ENCODE peak calls at places on chromosome 20, in five cellular contexts. B is fibroblast of lung, W is caudate nucleus, C is K562, Q is A549. T is an unnamed sample.

GRCh38 chr20:52539891-52540290 is 348.3 kb upstream of the ZFP64 start:
- DNase-seq in Q (no peak), C (no peak), W (no peak), B (no peak), T (no peak)

GRCh38 chr20:13089950-13090469 is 81.2 kb downstream of the SPTLC3 start:
- DNase-seq in Q (no peak), C (no peak), B (no peak), W (no peak), T (no peak)

GRCh38 chr20:44166008-44166407 is 21.0 kb downstream of the JPH2 start:
- DNase-seq in W (no peak), B (no peak), Q (peak; percentile 57), C (no peak), T (no peak)

GRCh38 chr20:17281478-17281877 is 54.6 kb downstream of the PCSK2 start:
- DNase-seq in B (no peak), Q (no peak), C (peak; percentile 38), W (no peak), T (no peak)

GRCh38 chr20:13006825-13007224 is 1.9 kb upstream of the SPTLC3 start:
- DNase-seq in C (no peak), Q (no peak), B (peak; percentile 94), W (no peak), T (no peak)

GRCh38 chr20:845226-845868 is 11.8 kb downstream of the FAM110A start:
- DNase-seq in W (no peak), C (no peak), B (no peak), Q (no peak), T (peak; percentile 66)

GRCh38 chr20:46724343-46724959 is 15.0 kb downstream of the SLC2A10 start:
- DNase-seq in W (no peak), C (no peak), B (no peak), Q (no peak), T (no peak)

GRCh38 chr20:63321148-63321831 is 28.3 kb downstream of the COL20A1 start:
- DNase-seq in C (no peak), W (no peak), B (peak; percentile 54), Q (no peak), T (peak; percentile 56)

GRCh38 chr20:51236396-51236795 is 213.5 kb upstream of the KCNG1 start:
- DNase-seq in C (no peak), Q (no peak), B (no peak), W (no peak), T (no peak)

GRCh38 chr20:62860924-62861691 is 514 bp downstream of the TCFL5 start:
- DNase-seq in Q (no peak), W (no peak), B (no peak), C (peak; percentile 40), T (peak; percentile 79)

GRCh38 chr20:15799871-15800270 is 773.4 kb downstream of the KIF16B start:
- DNase-seq in C (no peak), Q (no peak), W (no peak), B (peak; percentile 51), T (no peak)

GRCh38 chr20:5949943-5950270 is 426 bp downstream of the TRMT6 start:
- DNase-seq in C (no peak), Q (peak; percentile 49), W (no peak), B (no peak), T (no peak)

GRCh38 chr20:48006036-48006833 is 221.0 kb upstream of the SULF2 start:
- DNase-seq in C (no peak), B (no peak), W (no peak), Q (no peak), T (no peak)

GRCh38 chr20:39910536-39910935 is 778.5 kb downstream of the MAFB start:
- DNase-seq in B (no peak), Q (no peak), W (peak; percentile 6), C (no peak), T (peak; percentile 64)

GRCh38 chr20:8856668-8857067 is 212.2 kb upstream of the PLCB4 start:
- DNase-seq in W (no peak), C (no peak), B (no peak), Q (no peak), T (no peak)

GRCh38 chr20:25040438-25040831 is 17.5 kb downstream of the ACSS1 start:
- DNase-seq in Q (no peak), C (no peak), B (peak; percentile 72), W (no peak), T (peak; percentile 68)

GRCh38 chr20:52889225-52889624 is 82.9 kb upstream of the TSHZ2 start:
- DNase-seq in Q (no peak), W (no peak), C (no peak), B (peak; percentile 57), T (no peak)

GRCh38 chr20:8527998-8528397 is 395.9 kb downstream of the PLCB1 start:
- DNase-seq in B (peak; percentile 82), W (no peak), C (no peak), Q (no peak), T (no peak)

GRCh38 chr20:52047811-52048302 is 143.7 kb downstream of the ZFP64 start:
- DNase-seq in Q (no peak), C (no peak), W (no peak), B (peak; percentile 53), T (no peak)

GRCh38 chr20:40189621-40190020 is 499.4 kb downstream of the MAFB start:
- DNase-seq in B (peak; percentile 6), C (no peak), Q (no peak), W (no peak), T (no peak)

GRCh38 chr20:33022733-33023438 is 8.6 kb upstream of the BPIFB6 start:
- DNase-seq in C (no peak), B (no peak), W (no peak), Q (no peak), T (no peak)

GRCh38 chr20:3276400-3277015 is 37.5 kb upstream of the SLC4A11 start:
- DNase-seq in Q (peak; percentile 49), B (peak; percentile 27), C (peak; percentile 58), W (no peak), T (no peak)

GRCh38 chr20:33443512-33444239 is at the start of gene SNTA1:
- DNase-seq in C (peak; percentile 96), B (peak; percentile 78), W (peak; percentile 78), Q (peak; percentile 84), T (peak; percentile 96)

GRCh38 chr20:53126185-53126584 is 154.0 kb downstream of the TSHZ2 start:
- DNase-seq in C (no peak), B (no peak), Q (no peak), W (no peak), T (no peak)

GRCh38 chr20:19683822-19684221 is 74.2 kb upstream of the RIN2 start:
- DNase-seq in C (no peak), W (no peak), Q (no peak), B (no peak), T (no peak)

GRCh38 chr20:4809707-4810106 is 88.0 kb downstream of the PRND start:
- DNase-seq in W (no peak), Q (no peak), B (no peak), C (no peak), T (no peak)

DNA sequence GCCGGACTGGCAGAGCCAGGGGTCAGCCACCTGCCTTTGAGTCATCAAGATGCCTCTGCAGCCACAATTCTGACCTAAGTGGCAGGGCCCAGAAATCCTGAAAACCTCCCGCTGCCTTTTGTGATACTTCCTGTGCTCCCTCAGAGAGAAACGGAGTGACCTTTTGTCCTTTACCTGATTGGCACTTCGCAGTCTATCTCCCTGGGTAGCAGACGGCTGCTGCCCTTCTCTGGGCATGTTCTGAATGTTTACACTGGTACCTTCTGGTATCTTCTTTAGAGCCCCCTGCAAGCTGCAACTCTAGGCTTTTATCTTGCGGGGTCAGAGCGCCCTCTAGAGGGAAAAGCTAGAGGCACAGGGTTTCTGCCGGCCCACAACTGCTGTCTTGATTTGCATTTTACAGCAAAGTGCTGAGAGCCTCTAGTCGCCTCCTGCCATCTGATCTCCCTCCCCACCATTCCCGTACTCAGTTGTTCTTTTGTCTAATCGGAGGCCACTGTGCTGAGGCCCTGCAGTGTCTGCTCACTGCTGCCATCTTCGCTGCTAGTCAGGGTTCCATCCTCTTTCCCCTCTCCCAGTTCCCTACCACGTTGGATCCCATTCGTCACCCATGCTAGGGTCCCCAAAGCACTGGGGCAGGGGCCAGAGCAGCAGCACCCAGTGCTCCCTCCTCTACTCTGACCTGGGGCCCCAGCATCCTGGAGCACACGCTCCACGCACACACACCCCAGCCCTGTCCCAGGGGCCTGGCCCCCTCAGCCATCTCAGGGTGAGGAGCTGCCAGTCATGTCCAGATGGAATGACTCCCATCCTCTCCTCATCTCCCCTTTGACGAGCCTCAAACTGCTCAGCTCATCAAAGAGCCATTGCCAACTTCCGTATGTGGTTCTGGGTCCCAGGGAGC is 26.7 kb downstream of the SPATA2 start:
- DNase-seq in Q (peak; percentile 77), B (peak; percentile 66), C (peak; percentile 75), W (peak; percentile 87), T (no peak)
- H3K27ac ChIP-seq in Q (peak overlapping the region; percentile 71), B (no peak overlapping the region), C (no peak overlapping the region), W (peak overlapping the region; percentile 98), T (peak overlapping the region; percentile 14)

GRCh38 chr20:23131766-23132165 is 45.6 kb upstream of the CD93 start:
- DNase-seq in B (no peak), W (no peak), C (no peak), Q (no peak), T (no peak)

GRCh38 chr20:23129891-23130621 is 43.9 kb upstream of the CD93 start:
- DNase-seq in B (no peak), Q (no peak), W (no peak), C (no peak), T (peak; percentile 52)

GRCh38 chr20:23132293-23132929 is 46.3 kb upstream of the CD93 start:
- DNase-seq in C (peak; percentile 77), Q (no peak), W (no peak), B (no peak), T (peak; percentile 38)

GRCh38 chr20:23129256-23129655 is 43.1 kb upstream of the CD93 start:
- DNase-seq in W (no peak), C (no peak), Q (no peak), B (no peak), T (peak; percentile 24)

DNA sequence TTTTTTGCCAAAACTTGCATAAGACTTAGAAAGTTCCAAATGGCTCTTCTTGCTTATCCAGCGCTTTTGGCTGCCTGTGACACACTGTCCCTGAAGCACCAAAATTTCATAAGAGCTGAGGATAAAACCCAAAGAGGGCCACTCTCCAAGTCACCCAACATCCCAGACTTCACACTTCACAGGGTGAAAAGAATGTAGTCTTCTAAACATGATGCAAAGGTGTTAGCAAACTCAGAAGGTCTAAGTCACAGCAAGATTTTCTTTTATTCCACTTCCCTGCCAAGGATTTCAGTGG is 44.4 kb upstream of the CD93 start:
- DNase-seq in Q (no peak), W (no peak), B (no peak), C (no peak), T (no peak)
- H3K27ac ChIP-seq in Q (no peak overlapping the region), W (no peak overlapping the region), B (no peak overlapping the region), C (peak overlapping the region; percentile 100), T (no peak overlapping the region)

GRCh38 chr20:11173936-11174335 is 500.1 kb upstream of the JAG1 start:
- DNase-seq in Q (no peak), C (no peak), B (no peak), W (no peak), T (no peak)

GRCh38 chr20:11170025-11170424 is 496.2 kb upstream of the JAG1 start:
- DNase-seq in C (no peak), W (no peak), Q (no peak), B (no peak), T (no peak)

GRCh38 chr20:11170565-11170964 is 496.8 kb upstream of the JAG1 start:
- DNase-seq in C (no peak), Q (no peak), B (no peak), W (no peak), T (no peak)

GRCh38 chr20:11174861-11175260 is 501.1 kb upstream of the JAG1 start:
- DNase-seq in C (no peak), Q (no peak), W (no peak), B (no peak), T (no peak)

GRCh38 chr20:11172881-11173280 is 499.1 kb upstream of the JAG1 start:
- DNase-seq in Q (no peak), B (no peak), W (no peak), C (no peak), T (no peak)
- H3K27ac ChIP-seq in Q (no peak overlapping the region), B (no peak overlapping the region), W (no peak overlapping the region), C (no peak overlapping the region), T (no peak overlapping the region)

GRCh38 chr20:49579874-49580817 is 12.2 kb upstream of the PTGIS start:
- DNase-seq in Q (no peak), C (no peak), W (no peak), B (peak; percentile 69), T (no peak)
- H3K27ac ChIP-seq in Q (peak overlapping the region; percentile 88), C (no peak overlapping the region), W (no peak overlapping the region), B (peak overlapping the region; percentile 23), T (peak overlapping the region; percentile 58)

T was measured in aorta.